ENCODE peak calls at places on chromosomes 5 and 9, in eight cellular contexts. T is pancreas, L is bronchial epithelial cell, R is OCI-LY7, Y is neuronal stem cell, A is A549, S is testis, X is HCT116. M is an unnamed sample.

GRCh38 chr5:141338538-141339306 is at the start of gene PCDHGA2:
- DNase-seq in R (peak), Y (no peak), T (no peak), X (no peak), L (peak), A (peak), S (peak), M (no peak)

GRCh38 chr5:67790390-67790789 is 425.2 kb upstream of the PIK3R1 start:
- DNase-seq in X (no peak), L (no peak), Y (no peak), R (no peak), T (no peak), S (no peak), A (no peak), M (no peak)

GRCh38 chr5:91486638-91487037 is 103.5 kb upstream of the ARRDC3 start:
- DNase-seq in Y (no peak), L (peak), R (no peak), T (no peak), S (no peak), A (peak), X (no peak), M (no peak)

GRCh38 chr5:60829490-60830266 is 14.4 kb downstream of the ELOVL7 start:
- DNase-seq in Y (no peak), X (no peak), R (no peak), T (no peak), A (no peak), S (no peak), L (peak), M (no peak)

GRCh38 chr5:6576861-6577501 is 55.9 kb downstream of the NSUN2 start:
- DNase-seq in T (no peak), Y (no peak), S (peak), A (peak), R (peak), L (peak), X (peak), M (peak)

GRCh38 chr5:150340614-150341265 is 16.8 kb upstream of the TCOF1 start:
- DNase-seq in T (no peak), S (no peak), X (no peak), R (no peak), L (no peak), Y (no peak), A (no peak), M (no peak)

GRCh38 chr5:29148581-29148980 is 2044.9 kb upstream of the CDH6 start:
- DNase-seq in L (no peak), Y (no peak), R (no peak), S (no peak), A (no peak), T (no peak), X (no peak), M (no peak)

GRCh38 chr5:173944512-173944911 is 44.5 kb upstream of the C5orf47 start:
- DNase-seq in A (no peak), S (no peak), Y (no peak), L (no peak), R (no peak), X (no peak), T (no peak), M (no peak)

GRCh38 chr5:141694479-141694878 is 12.4 kb upstream of the ARAP3 start:
- DNase-seq in X (no peak), Y (no peak), R (peak), T (no peak), A (no peak), L (no peak), S (no peak), M (no peak)

GRCh38 chr9:13915591-13916301 is 398.2 kb downstream of the NFIB start:
- DNase-seq in X (no peak), A (no peak), R (no peak), L (peak), T (no peak), Y (no peak), S (no peak), M (no peak)

GRCh38 chr9:138003485-138004190 is 126.1 kb downstream of the CACNA1B start:
- DNase-seq in A (no peak), T (no peak), Y (no peak), X (no peak), S (no peak), R (no peak), L (no peak), M (no peak)

GRCh38 chr9:22829236-22829635 is 382.6 kb downstream of the DMRTA1 start:
- DNase-seq in S (no peak), X (no peak), Y (no peak), L (no peak), T (no peak), R (no peak), A (no peak), M (no peak)

GRCh38 chr5:167851416-167851815 is 440.0 kb upstream of the WWC1 start:
- DNase-seq in R (no peak), Y (no peak), T (no peak), A (no peak), X (no peak), L (no peak), S (no peak), M (no peak)

GRCh38 chr9:79193506-79194223 is 378.1 kb upstream of the TLE4 start:
- DNase-seq in T (no peak), R (no peak), L (no peak), A (no peak), S (no peak), X (no peak), Y (no peak), M (peak)

GRCh38 chr5:73387630-73388370 is 60.8 kb downstream of the FOXD1 start:
- DNase-seq in A (no peak), Y (no peak), T (no peak), X (no peak), R (peak), L (no peak), S (no peak), M (no peak)

GRCh38 chr9:128394404-128395168 is 23.4 kb downstream of the URM1 start:
- DNase-seq in L (no peak), X (no peak), S (no peak), R (no peak), T (no peak), A (no peak), Y (no peak), M (no peak)

GRCh38 chr9:134988706-134989105 is 71.0 kb upstream of the FCN1 start:
- DNase-seq in S (no peak), T (no peak), R (no peak), X (no peak), L (no peak), Y (no peak), A (no peak), M (no peak)

GRCh38 chr5:149962040-149962439 is 1.5 kb downstream of the SLC26A2 start:
- DNase-seq in Y (no peak), T (no peak), S (no peak), R (peak), X (no peak), L (peak), A (peak), M (no peak)

GRCh38 chr9:126932871-126933321 is 18.3 kb downstream of the RALGPS1 start:
- DNase-seq in L (no peak), Y (no peak), R (no peak), T (no peak), X (no peak), S (no peak), A (no peak), M (no peak)

GRCh38 chr5:35083150-35083549 is 35.4 kb upstream of the AGXT2 start:
- DNase-seq in S (no peak), X (no peak), T (no peak), R (no peak), Y (no peak), A (no peak), L (no peak), M (no peak)

GRCh38 chr5:35087971-35088370 is 40.2 kb upstream of the AGXT2 start:
- DNase-seq in L (no peak), R (no peak), S (peak), X (no peak), A (no peak), Y (no peak), T (no peak), M (no peak)

GRCh38 chr5:35081134-35081533 is 33.4 kb upstream of the AGXT2 start:
- DNase-seq in L (no peak), Y (no peak), X (no peak), T (no peak), R (no peak), A (no peak), S (no peak), M (no peak)

GRCh38 chr5:35082530-35082929 is 34.8 kb upstream of the AGXT2 start:
- DNase-seq in L (no peak), S (no peak), R (no peak), T (no peak), Y (no peak), A (no peak), X (no peak), M (no peak)
- H3K4me3 ChIP-seq in L (no peak), S (no peak), R (no peak), T (no peak), Y (no peak), A (no peak), X (no peak), M (no peak)

GRCh38 chr5:483011-483410 is 40.0 kb downstream of the EXOC3 start:
- DNase-seq in A (no peak), L (no peak), T (peak), S (no peak), X (no peak), R (no peak), Y (no peak), M (no peak)
- H3K4me3 ChIP-seq in A (no peak), L (no peak), T (no peak), S (no peak), X (no peak), R (no peak), Y (no peak), M (no peak)

GRCh38 chr9:71612889-71613288 is 155.4 kb downstream of the CEMIP2 start:
- DNase-seq in A (no peak), L (no peak), X (no peak), Y (no peak), R (no peak), T (no peak), S (no peak), M (no peak)
- H3K4me3 ChIP-seq in A (no peak), L (no peak), X (no peak), Y (no peak), R (no peak), T (no peak), S (no peak), M (no peak)

GRCh38 chr5:10630126-10630525 is 66.3 kb downstream of the ANKRD33B start:
- DNase-seq in X (no peak), A (no peak), R (no peak), T (no peak), Y (no peak), L (peak), S (no peak), M (no peak)

GRCh38 chr5:10633271-10634049 is 69.6 kb downstream of the ANKRD33B start:
- DNase-seq in A (no peak), Y (no peak), L (no peak), T (no peak), S (no peak), X (no peak), R (peak), M (no peak)

GRCh38 chr5:10634056-10634455 is 70.2 kb downstream of the ANKRD33B start:
- DNase-seq in L (no peak), A (no peak), S (no peak), X (no peak), T (no peak), R (peak), Y (no peak), M (no peak)

GRCh38 chr5:10631597-10631996 is 67.7 kb downstream of the ANKRD33B start:
- DNase-seq in S (no peak), Y (no peak), A (no peak), L (no peak), T (no peak), X (no peak), R (no peak), M (no peak)

GRCh38 chr5:10632110-10632903 is 68.4 kb downstream of the ANKRD33B start:
- DNase-seq in Y (no peak), T (no peak), S (no peak), A (no peak), R (peak), X (peak), L (no peak), M (no peak)
- H3K4me3 ChIP-seq in Y (no peak), T (no peak), S (no peak), A (no peak), R (peak), X (peak), L (no peak), M (no peak)

GRCh38 chr9:130938184-130938651 is 829 bp downstream of the FIBCD1 start:
- DNase-seq in T (peak), L (no peak), S (no peak), X (no peak), R (no peak), A (no peak), Y (no peak), M (no peak)
- H3K4me3 ChIP-seq in T (peak), L (peak), S (peak), X (peak), R (no peak), A (peak), Y (peak), M (peak)

GRCh38 chr5:94779684-94780083 is 161.2 kb downstream of the SLF1 start:
- DNase-seq in Y (no peak), L (no peak), A (no peak), R (no peak), X (no peak), S (no peak), T (no peak), M (no peak)

GRCh38 chr5:94778712-94779111 is 160.2 kb downstream of the SLF1 start:
- DNase-seq in S (no peak), X (no peak), T (no peak), Y (no peak), R (no peak), A (no peak), L (no peak), M (no peak)

GRCh38 chr5:94777163-94777885 is 158.9 kb downstream of the SLF1 start:
- DNase-seq in R (no peak), L (no peak), Y (no peak), T (no peak), S (no peak), X (no peak), A (no peak), M (no peak)

GRCh38 chr5:94776167-94776566 is 157.7 kb downstream of the SLF1 start:
- DNase-seq in L (no peak), S (no peak), A (no peak), T (no peak), R (no peak), Y (no peak), X (no peak), M (no peak)

GRCh38 chr5:94778299-94778698 is 159.8 kb downstream of the SLF1 start:
- DNase-seq in Y (no peak), A (no peak), X (no peak), L (no peak), R (no peak), S (no peak), T (no peak), M (no peak)
- H3K4me3 ChIP-seq in Y (no peak), A (no peak), X (no peak), L (no peak), R (no peak), S (no peak), T (no peak), M (no peak)

GRCh38 chr9:87684627-87685204 is 41.2 kb upstream of the CTSL start:
- DNase-seq in X (peak), A (peak), T (no peak), S (peak), R (no peak), Y (peak), L (peak), M (peak)

GRCh38 chr9:87686520-87687090 is 39.3 kb upstream of the CTSL start:
- DNase-seq in S (no peak), Y (no peak), X (no peak), T (no peak), L (no peak), A (no peak), R (no peak), M (no peak)

GRCh38 chr9:87683751-87684626 is 41.9 kb upstream of the CTSL start:
- DNase-seq in L (no peak), S (no peak), A (no peak), R (no peak), Y (no peak), X (no peak), T (peak), M (peak)

GRCh38 chr9:87685871-87686519 is 39.9 kb upstream of the CTSL start:
- DNase-seq in Y (no peak), R (no peak), T (no peak), L (peak), A (no peak), X (no peak), S (no peak), M (peak)

DNA sequence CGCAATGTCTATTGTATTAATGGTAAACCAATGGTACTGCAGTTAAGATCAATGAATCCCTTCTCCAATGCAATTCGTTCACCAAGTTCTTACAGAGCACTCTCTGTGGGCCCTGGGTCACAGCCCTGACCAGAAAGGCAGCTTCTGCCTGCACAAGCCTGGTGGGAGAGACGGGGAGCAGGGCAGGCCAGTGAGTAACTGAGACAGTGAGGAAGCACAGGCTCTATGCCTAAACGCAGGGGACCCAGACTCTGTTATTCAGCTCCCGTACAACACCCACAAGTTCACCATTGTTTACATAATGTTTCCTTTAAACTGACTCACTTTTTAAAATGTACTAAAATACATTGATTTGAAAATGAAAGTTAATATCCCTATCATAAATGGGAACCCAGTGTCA is 40.5 kb upstream of the CTSL start:
- DNase-seq in X (no peak), R (no peak), L (peak), T (no peak), Y (no peak), A (no peak), S (no peak), M (peak)
- H3K4me3 ChIP-seq in X (no peak), R (no peak), L (no peak), T (no peak), Y (no peak), A (no peak), S (no peak), M (no peak)